ENCODE peak calls at places on chromosomes 1 and 21, in four cellular contexts. B, Z, Y and P are unnamed samples.

GRCh38 chr21:15687208-15687607 is 42.6 kb upstream of the USP25 start:
- DNase-seq in B (no peak), Z (no peak), Y (peak), P (no peak)

GRCh38 chr1:184664042-184664659 is 90.5 kb downstream of the EDEM3 start:
- DNase-seq in Y (peak), B (no peak), Z (no peak), P (peak)

GRCh38 chr1:186079084-186079684 is 295.9 kb downstream of the TPR start:
- DNase-seq in B (no peak), Z (no peak), Y (no peak), P (no peak)

GRCh38 chr1:20095564-20096434 is 23.5 kb downstream of the PLA2G2D start:
- DNase-seq in Y (no peak), B (no peak), Z (no peak), P (no peak)

GRCh38 chr1:151545542-151545941 is 5.4 kb downstream of the TUFT1 start:
- DNase-seq in Y (no peak), Z (no peak), B (no peak), P (no peak)

GRCh38 chr1:50742523-50742922 is 217.5 kb downstream of the FAF1 start:
- DNase-seq in B (no peak), Y (no peak), Z (no peak), P (no peak)

GRCh38 chr1:67880056-67880601 is 46.9 kb upstream of the GNG12 start:
- DNase-seq in B (no peak), Z (no peak), Y (peak), P (no peak)

GRCh38 chr1:51305371-51305823 is 25.0 kb downstream of the TTC39A start:
- DNase-seq in B (no peak), Z (no peak), Y (no peak), P (no peak)

GRCh38 chr1:113760102-113760804 is 967 bp upstream of the PHTF1 start:
- DNase-seq in Y (no peak), B (no peak), Z (no peak), P (no peak)

GRCh38 chr1:229048896-229049295 is 222.0 kb upstream of the RAB4A start:
- DNase-seq in Y (no peak), B (no peak), Z (no peak), P (no peak)

GRCh38 chr1:97805093-97805492 is 115.7 kb downstream of the DPYD start:
- DNase-seq in Y (no peak), B (no peak), Z (no peak), P (no peak)

GRCh38 chr1:45765999-45766792 is 15.7 kb upstream of the IPP start:
- DNase-seq in Y (no peak), Z (no peak), B (no peak), P (no peak)

GRCh38 chr1:233367057-233367759 is 39.7 kb downstream of the MAP3K21 start:
- DNase-seq in B (no peak), Y (no peak), Z (no peak), P (no peak)

GRCh38 chr1:204909109-204909508 is 38.4 kb downstream of the NFASC start:
- DNase-seq in Z (no peak), B (no peak), Y (no peak), P (no peak)

GRCh38 chr1:98145655-98146054 is 224.8 kb upstream of the DPYD start:
- DNase-seq in Y (no peak), Z (no peak), B (no peak), P (no peak)

GRCh38 chr1:9413877-9414213 is 121.2 kb downstream of the SPSB1 start:
- DNase-seq in Y (peak), B (peak), Z (no peak), P (peak)

GRCh38 chr1:58549231-58549958 is 2.9 kb upstream of the OMA1 start:
- DNase-seq in B (no peak), Z (no peak), Y (no peak), P (no peak)

GRCh38 chr1:78291443-78291842 is 199.3 kb upstream of the PTGFR start:
- DNase-seq in B (no peak), Y (no peak), Z (no peak), P (no peak)

GRCh38 chr1:100188617-100189016 is 10.6 kb upstream of the LRRC39 start:
- DNase-seq in Y (peak), Z (no peak), B (peak), P (peak)

GRCh38 chr1:234691567-234691966 is 81.6 kb upstream of the IRF2BP2 start:
- DNase-seq in B (no peak), Z (no peak), Y (peak), P (no peak)